ENCODE peak calls at places on chromosomes 12 and 14, in four cellular contexts. One of them, this sample, is unnamed.

GRCh38 chr12:9378430-9378835 is 170.2 kb upstream of the PZP start:
- DNase-seq in astrocyte of the spinal cord: no peak
- DNase-seq in left ventricle myocardium inferior: no peak
- DNase-seq in WERI-Rb-1: peak; percentile 37
- DNase-seq in this sample: no peak

GRCh38 chr14:35140718-35141581 is 18.6 kb downstream of the PRORP start:
- DNase-seq in WERI-Rb-1: no peak
- DNase-seq in left ventricle myocardium inferior: no peak
- DNase-seq in astrocyte of the spinal cord: peak; percentile 50
- DNase-seq in this sample: no peak

GRCh38 chr14:66539034-66539433 is 31.1 kb downstream of the GPHN start:
- DNase-seq in WERI-Rb-1: no peak
- DNase-seq in left ventricle myocardium inferior: no peak
- DNase-seq in astrocyte of the spinal cord: no peak
- DNase-seq in this sample: no peak

GRCh38 chr14:97120204-97121120 is 323.3 kb downstream of the VRK1 start:
- DNase-seq in WERI-Rb-1: no peak
- DNase-seq in left ventricle myocardium inferior: no peak
- DNase-seq in astrocyte of the spinal cord: no peak
- DNase-seq in this sample: no peak

GRCh38 chr12:43338848-43339526 is 213.0 kb downstream of the ADAMTS20 start:
- DNase-seq in left ventricle myocardium inferior: no peak
- DNase-seq in astrocyte of the spinal cord: peak; percentile 86
- DNase-seq in WERI-Rb-1: peak; percentile 38
- DNase-seq in this sample: no peak

GRCh38 chr12:9325513-9325912 is 117.3 kb upstream of the PZP start:
- DNase-seq in left ventricle myocardium inferior: no peak
- DNase-seq in WERI-Rb-1: no peak
- DNase-seq in astrocyte of the spinal cord: no peak
- DNase-seq in this sample: no peak

GRCh38 chr12:96831346-96831745 is 75.7 kb upstream of the NEDD1 start:
- DNase-seq in WERI-Rb-1: no peak
- DNase-seq in left ventricle myocardium inferior: no peak
- DNase-seq in astrocyte of the spinal cord: no peak
- DNase-seq in this sample: no peak

GRCh38 chr12:107320929-107321618 is 227.7 kb upstream of the CRY1 start:
- DNase-seq in astrocyte of the spinal cord: peak; percentile 74
- DNase-seq in WERI-Rb-1: peak; percentile 16
- DNase-seq in left ventricle myocardium inferior: no peak
- DNase-seq in this sample: peak; percentile 47

GRCh38 chr12:47949441-47950341 is 13.7 kb upstream of the TMEM106C start:
- DNase-seq in WERI-Rb-1: peak; percentile 78
- DNase-seq in left ventricle myocardium inferior: peak; percentile 75
- DNase-seq in astrocyte of the spinal cord: peak; percentile 82
- DNase-seq in this sample: peak; percentile 61

GRCh38 chr12:54159140-54159539 is 29.6 kb downstream of the SMUG1 start:
- DNase-seq in astrocyte of the spinal cord: no peak
- DNase-seq in left ventricle myocardium inferior: no peak
- DNase-seq in WERI-Rb-1: peak; percentile 92
- DNase-seq in this sample: peak; percentile 59

GRCh38 chr12:64452559-64453329 is 824 bp downstream of the TBK1 start:
- DNase-seq in WERI-Rb-1: no peak
- DNase-seq in astrocyte of the spinal cord: peak; percentile 79
- DNase-seq in left ventricle myocardium inferior: no peak
- DNase-seq in this sample: no peak

GRCh38 chr12:25942709-25943108 is 15.8 kb upstream of the RASSF8 start:
- DNase-seq in astrocyte of the spinal cord: no peak
- DNase-seq in left ventricle myocardium inferior: no peak
- DNase-seq in WERI-Rb-1: no peak
- DNase-seq in this sample: no peak

GRCh38 chr12:32586390-32586789 is 92.7 kb upstream of the DNM1L start:
- DNase-seq in WERI-Rb-1: no peak
- DNase-seq in left ventricle myocardium inferior: no peak
- DNase-seq in astrocyte of the spinal cord: peak; percentile 59
- DNase-seq in this sample: no peak

GRCh38 chr12:132354211-132354981 is 25.0 kb upstream of the GALNT9 start:
- DNase-seq in astrocyte of the spinal cord: no peak
- DNase-seq in left ventricle myocardium inferior: no peak
- DNase-seq in WERI-Rb-1: no peak
- DNase-seq in this sample: no peak

GRCh38 chr14:100722367-100722766 is 4.3 kb upstream of the DLK1 start:
- DNase-seq in astrocyte of the spinal cord: no peak
- DNase-seq in left ventricle myocardium inferior: no peak
- DNase-seq in WERI-Rb-1: no peak
- DNase-seq in this sample: no peak

GRCh38 chr12:74922642-74923041 is 287.0 kb downstream of the KCNC2 start:
- DNase-seq in left ventricle myocardium inferior: no peak
- DNase-seq in WERI-Rb-1: no peak
- DNase-seq in astrocyte of the spinal cord: no peak
- DNase-seq in this sample: no peak

DNA sequence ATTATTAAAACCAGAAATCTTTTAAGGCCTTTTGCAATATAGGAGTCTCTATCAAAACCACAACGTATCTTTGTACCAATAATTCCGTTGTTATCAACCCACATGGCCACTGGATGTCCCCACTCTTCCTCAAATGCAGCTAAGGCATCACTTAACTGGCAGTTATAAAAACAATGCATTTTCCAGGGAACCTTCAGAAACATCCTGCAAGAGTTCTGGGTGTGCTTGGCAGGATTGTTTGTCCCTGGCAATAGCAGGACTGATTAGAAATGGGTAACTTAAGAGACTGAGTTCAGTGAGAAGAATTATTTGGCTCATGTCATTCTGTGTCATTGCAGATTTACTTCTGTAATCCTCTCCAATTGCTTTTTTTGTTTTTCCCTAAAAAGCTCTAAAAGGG is 112.0 kb downstream of the SLC15A5 start:
- DNase-seq in astrocyte of the spinal cord: peak; percentile 55
- DNase-seq in left ventricle myocardium inferior: no peak
- DNase-seq in WERI-Rb-1: peak; percentile 45
- DNase-seq in this sample: no peak
- TF ChIP-seq CTCF in astrocyte of the spinal cord: peak; percentile 53
- TF ChIP-seq CTCF in left ventricle myocardium inferior: peak; percentile 42
- TF ChIP-seq CTCF in WERI-Rb-1: peak; percentile 57
- TF ChIP-seq CTCF in this sample: no peak

DNA sequence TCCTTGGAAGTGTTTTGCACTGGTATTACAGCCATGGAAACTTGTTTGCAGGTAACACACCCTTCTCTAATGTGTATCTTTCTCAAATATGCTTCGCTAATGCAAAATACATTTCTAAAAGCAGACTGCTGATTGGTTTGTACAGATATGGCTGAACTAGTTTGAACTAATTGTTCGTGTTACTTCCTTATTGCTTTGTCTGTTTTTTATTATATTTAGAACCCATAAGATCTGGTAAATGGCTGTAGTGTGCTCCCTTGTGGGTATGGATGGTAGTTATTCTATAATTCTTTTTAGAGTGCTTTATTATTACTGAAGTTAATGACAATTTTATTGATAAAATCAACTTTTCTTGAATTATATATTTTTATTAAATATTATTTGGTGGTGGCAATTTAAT is 53.0 kb downstream of the ATF7IP start:
- DNase-seq in WERI-Rb-1: no peak
- DNase-seq in astrocyte of the spinal cord: peak; percentile 51
- DNase-seq in left ventricle myocardium inferior: no peak
- DNase-seq in this sample: no peak
- TF ChIP-seq CTCF in WERI-Rb-1: no peak
- TF ChIP-seq CTCF in astrocyte of the spinal cord: peak; percentile 34
- TF ChIP-seq CTCF in left ventricle myocardium inferior: peak; percentile 51
- TF ChIP-seq CTCF in this sample: peak; percentile 39

DNA sequence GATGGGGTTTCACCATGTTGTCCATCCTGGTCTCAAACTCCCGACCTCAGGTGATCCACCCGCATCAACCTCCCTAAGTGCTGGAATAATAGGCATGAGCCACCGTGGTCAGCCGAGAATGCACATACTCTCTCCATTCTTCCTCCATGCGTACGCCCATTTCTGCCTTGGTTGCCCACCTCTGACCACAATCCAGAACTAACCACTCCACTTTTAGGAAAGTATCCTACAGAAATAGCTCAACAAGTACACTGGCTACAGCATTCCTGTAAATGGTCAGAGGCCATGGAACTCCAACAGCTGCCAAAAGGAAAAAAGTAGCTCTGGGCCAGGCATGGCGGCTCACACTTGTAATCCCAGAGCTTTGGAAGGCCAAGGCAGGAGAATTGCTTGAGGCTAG is 60.7 kb downstream of the IRF2BPL start:
- DNase-seq in left ventricle myocardium inferior: no peak
- DNase-seq in astrocyte of the spinal cord: no peak
- DNase-seq in WERI-Rb-1: no peak
- DNase-seq in this sample: no peak
- TF ChIP-seq CTCF in left ventricle myocardium inferior: no peak
- TF ChIP-seq CTCF in astrocyte of the spinal cord: no peak
- TF ChIP-seq CTCF in WERI-Rb-1: no peak
- TF ChIP-seq CTCF in this sample: no peak

GRCh38 chr12:46406352-46407027 is 33.9 kb upstream of the SLC38A2 start:
- DNase-seq in left ventricle myocardium inferior: no peak
- DNase-seq in astrocyte of the spinal cord: no peak
- DNase-seq in WERI-Rb-1: no peak
- DNase-seq in this sample: no peak
- TF ChIP-seq CTCF in left ventricle myocardium inferior: no peak
- TF ChIP-seq CTCF in astrocyte of the spinal cord: no peak
- TF ChIP-seq CTCF in WERI-Rb-1: no peak
- TF ChIP-seq CTCF in this sample: no peak

DNA sequence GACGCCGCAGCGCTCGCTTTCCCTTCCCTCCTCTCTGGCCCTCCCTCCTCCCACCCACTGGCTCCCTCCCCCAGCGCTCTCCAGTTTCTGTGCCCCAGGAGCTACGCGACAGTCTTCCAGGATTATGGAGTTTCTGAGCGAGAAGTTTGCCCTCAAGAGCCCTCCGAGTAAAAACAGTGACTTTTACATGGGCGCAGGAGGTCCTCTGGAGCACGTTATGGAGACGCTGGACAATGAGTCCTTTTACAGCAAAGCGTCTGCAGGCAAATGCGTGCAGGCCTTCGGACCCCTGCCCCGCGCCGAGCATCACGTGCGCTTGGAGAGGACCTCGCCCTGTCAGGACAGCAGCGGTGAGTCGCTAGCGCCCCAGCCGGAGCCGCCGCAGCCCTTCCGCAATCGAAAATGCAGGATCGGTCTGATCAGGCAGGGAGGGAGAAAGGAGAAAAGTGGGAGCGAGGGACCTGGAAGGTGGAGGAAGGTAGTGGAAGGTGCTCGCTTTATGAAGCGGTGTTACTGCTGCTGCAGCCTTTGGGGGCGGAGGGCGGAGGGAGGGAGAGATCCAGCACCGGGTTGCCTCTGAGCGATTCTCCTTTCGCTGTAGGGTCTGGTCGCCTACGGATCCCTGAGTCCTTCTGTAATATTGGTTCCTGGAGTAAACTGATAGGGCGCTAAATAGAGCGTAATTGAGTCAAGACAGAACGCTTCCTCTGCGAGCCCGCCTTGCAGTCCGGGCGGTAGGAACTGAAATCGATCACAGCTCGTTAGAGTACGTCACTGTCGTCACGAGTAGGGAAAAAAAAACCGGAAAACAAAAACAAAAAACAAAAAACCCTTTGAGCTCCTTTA is at the start of gene ALX1:
- DNase-seq in astrocyte of the spinal cord: peak; percentile 44
- DNase-seq in left ventricle myocardium inferior: no peak
- DNase-seq in WERI-Rb-1: peak; percentile 76
- DNase-seq in this sample: peak; percentile 72
- TF ChIP-seq CTCF in astrocyte of the spinal cord: no peak
- TF ChIP-seq CTCF in left ventricle myocardium inferior: no peak
- TF ChIP-seq CTCF in WERI-Rb-1: peak; percentile 13
- TF ChIP-seq CTCF in this sample: no peak

DNA sequence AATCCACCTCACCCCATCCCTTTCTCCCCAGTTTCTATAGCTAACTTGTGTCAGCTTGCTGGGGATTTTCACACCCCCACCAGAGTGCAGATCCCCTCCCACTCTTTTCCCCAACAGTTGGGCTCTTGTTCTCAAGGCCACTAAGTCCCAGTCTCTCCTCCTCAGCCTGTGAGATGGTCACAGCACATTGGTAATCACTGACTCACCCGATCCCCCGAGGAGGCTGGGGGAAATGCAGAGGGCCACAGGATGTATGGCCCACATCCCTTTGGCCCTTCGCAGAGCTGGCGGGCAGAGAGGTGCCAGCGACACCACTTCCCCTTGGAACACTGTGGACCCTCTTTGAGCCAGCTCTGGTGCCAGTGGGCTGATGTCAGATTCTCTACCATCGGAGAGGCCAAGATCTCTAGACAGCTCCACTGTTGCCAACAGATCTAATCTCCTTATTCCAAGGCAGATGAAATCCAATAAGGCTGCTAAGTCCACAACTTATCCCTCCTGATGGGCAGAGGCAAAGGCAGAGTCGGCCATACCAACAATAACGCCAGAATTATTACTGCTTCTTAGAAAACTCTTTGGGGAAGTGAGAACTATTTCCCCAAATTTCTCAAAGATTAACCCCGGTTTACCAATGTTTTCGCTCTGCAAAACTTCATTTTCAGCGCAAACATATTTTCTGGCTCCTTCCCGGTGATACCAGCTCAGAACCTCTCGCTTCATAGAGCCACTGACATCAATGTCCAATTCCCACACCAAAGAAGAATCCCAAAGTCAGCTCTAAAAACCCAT is 1.5 kb downstream of the FMNL3 start:
- DNase-seq in left ventricle myocardium inferior: peak; percentile 29
- DNase-seq in astrocyte of the spinal cord: peak; percentile 76
- DNase-seq in WERI-Rb-1: peak; percentile 61
- DNase-seq in this sample: no peak
- TF ChIP-seq CTCF in left ventricle myocardium inferior: no peak
- TF ChIP-seq CTCF in astrocyte of the spinal cord: no peak
- TF ChIP-seq CTCF in WERI-Rb-1: no peak
- TF ChIP-seq CTCF in this sample: no peak

GRCh38 chr12:12985817-12986408 is 14.2 kb downstream of the HEBP1 start:
- DNase-seq in WERI-Rb-1: peak; percentile 67
- DNase-seq in astrocyte of the spinal cord: peak; percentile 20
- DNase-seq in left ventricle myocardium inferior: no peak
- DNase-seq in this sample: no peak
- TF ChIP-seq CTCF in WERI-Rb-1: peak; percentile 84
- TF ChIP-seq CTCF in astrocyte of the spinal cord: peak; percentile 60
- TF ChIP-seq CTCF in left ventricle myocardium inferior: peak; percentile 48
- TF ChIP-seq CTCF in this sample: peak; percentile 38

GRCh38 chr14:63727736-63728728 is at the start of gene SGPP1:
- DNase-seq in astrocyte of the spinal cord: peak; percentile 66
- DNase-seq in WERI-Rb-1: peak; percentile 89
- DNase-seq in left ventricle myocardium inferior: peak; percentile 84
- DNase-seq in this sample: peak; percentile 76
- TF ChIP-seq CTCF in astrocyte of the spinal cord: peak; percentile 38
- TF ChIP-seq CTCF in WERI-Rb-1: peak; percentile 59
- TF ChIP-seq CTCF in left ventricle myocardium inferior: peak; percentile 64
- TF ChIP-seq CTCF in this sample: no peak